ENCODE peak calls at places on chromosomes 7 and 10, in six cellular contexts. Q is choroid plexus epithelial cell, O is PC-9, T is tibial nerve, G is GM12864, D is endodermal cell. C is an unnamed sample.

GRCh38 chr7:93948873-93949272 is 27.3 kb downstream of the GNG11 start:
- DNase-seq in D (no peak), T (no peak), G (no peak), O (no peak), Q (no peak), C (no peak)

GRCh38 chr10:24256619-24257018 is 47.7 kb downstream of the KIAA1217 start:
- DNase-seq in D (no peak), Q (peak; percentile 28), G (no peak), T (no peak), O (no peak), C (no peak)

GRCh38 chr10:34835908-34836558 is 20.9 kb upstream of the PARD3 start:
- DNase-seq in T (no peak), D (no peak), O (no peak), G (peak; percentile 15), Q (no peak), C (peak; percentile 66)

GRCh38 chr7:75040512-75040911 is 33.1 kb downstream of the RCC1L start:
- DNase-seq in Q (no peak), O (no peak), T (no peak), G (no peak), D (no peak), C (no peak)

GRCh38 chr10:78779339-78779955 is 289.3 kb upstream of the ZMIZ1 start:
- DNase-seq in G (no peak), D (peak; percentile 30), Q (no peak), T (no peak), O (peak; percentile 73), C (no peak)

GRCh38 chr7:95776561-95777185 is 4.3 kb downstream of the DYNC1I1 start:
- DNase-seq in O (no peak), Q (no peak), D (no peak), T (no peak), G (no peak), C (no peak)

GRCh38 chr7:138079137-138079536 is 2.9 kb downstream of the AKR1D1 start:
- DNase-seq in D (no peak), G (no peak), O (no peak), Q (no peak), T (no peak), C (no peak)

GRCh38 chr7:10577866-10578374 is 395.8 kb upstream of the PHF14 start:
- DNase-seq in O (no peak), Q (no peak), D (no peak), G (no peak), T (no peak), C (no peak)

GRCh38 chr7:64888901-64889685 is 14.0 kb upstream of the ZNF273 start:
- DNase-seq in T (peak; percentile 17), D (peak; percentile 57), G (no peak), O (peak; percentile 7), Q (no peak), C (no peak)

GRCh38 chr10:16009736-16010259 is 149.5 kb upstream of the MINDY3 start:
- DNase-seq in Q (no peak), O (no peak), D (no peak), G (no peak), T (no peak), C (no peak)

GRCh38 chr10:127343831-127344230 is 147.4 kb upstream of the INSYN2A start:
- DNase-seq in O (no peak), G (no peak), Q (peak; percentile 7), T (no peak), D (no peak), C (no peak)

GRCh38 chr10:113924664-113925063 is 70.2 kb downstream of the NHLRC2 start:
- DNase-seq in D (no peak), O (no peak), Q (no peak), G (no peak), T (no peak), C (no peak)

GRCh38 chr10:25999295-25999981 is 65.4 kb downstream of the MYO3A start:
- DNase-seq in O (no peak), D (no peak), G (no peak), T (no peak), Q (no peak), C (no peak)

GRCh38 chr7:92904292-92905131 is 68.1 kb upstream of the CDK6 start:
- DNase-seq in D (peak; percentile 79), O (peak; percentile 88), T (no peak), Q (peak; percentile 96), G (peak; percentile 91), C (peak; percentile 82)

GRCh38 chr7:89123871-89124270 is 328.3 kb upstream of the TEX47 start:
- DNase-seq in Q (no peak), G (no peak), O (no peak), D (no peak), T (no peak), C (no peak)

DNA sequence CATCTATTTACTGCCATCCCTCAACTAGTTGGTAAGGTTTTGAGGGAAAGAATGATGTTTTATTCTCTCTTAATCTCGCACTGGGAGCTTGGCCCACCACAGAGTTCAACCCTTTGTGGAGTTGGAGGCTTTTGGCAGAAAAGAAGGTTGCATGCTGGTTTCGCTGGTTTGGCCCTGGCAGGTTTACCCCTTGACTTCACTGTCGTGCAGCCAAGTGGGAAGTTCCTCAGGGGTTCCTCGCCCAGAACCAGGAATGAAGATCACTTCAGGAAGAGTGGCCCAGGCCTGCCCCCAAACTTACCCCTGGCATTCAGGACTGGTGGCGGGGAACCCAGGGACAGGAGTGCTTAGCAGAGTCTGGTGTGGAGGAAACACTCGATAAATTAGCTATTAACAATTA is 103.1 kb upstream of the LYZL2 start:
- DNase-seq in T (no peak), Q (no peak), O (no peak), D (no peak), G (no peak), C (no peak)
- H3K4me3 ChIP-seq in T (no peak overlapping the region), Q (no peak overlapping the region), O (no peak overlapping the region), D (no peak overlapping the region), G (no peak overlapping the region), C (no peak overlapping the region)

DNA sequence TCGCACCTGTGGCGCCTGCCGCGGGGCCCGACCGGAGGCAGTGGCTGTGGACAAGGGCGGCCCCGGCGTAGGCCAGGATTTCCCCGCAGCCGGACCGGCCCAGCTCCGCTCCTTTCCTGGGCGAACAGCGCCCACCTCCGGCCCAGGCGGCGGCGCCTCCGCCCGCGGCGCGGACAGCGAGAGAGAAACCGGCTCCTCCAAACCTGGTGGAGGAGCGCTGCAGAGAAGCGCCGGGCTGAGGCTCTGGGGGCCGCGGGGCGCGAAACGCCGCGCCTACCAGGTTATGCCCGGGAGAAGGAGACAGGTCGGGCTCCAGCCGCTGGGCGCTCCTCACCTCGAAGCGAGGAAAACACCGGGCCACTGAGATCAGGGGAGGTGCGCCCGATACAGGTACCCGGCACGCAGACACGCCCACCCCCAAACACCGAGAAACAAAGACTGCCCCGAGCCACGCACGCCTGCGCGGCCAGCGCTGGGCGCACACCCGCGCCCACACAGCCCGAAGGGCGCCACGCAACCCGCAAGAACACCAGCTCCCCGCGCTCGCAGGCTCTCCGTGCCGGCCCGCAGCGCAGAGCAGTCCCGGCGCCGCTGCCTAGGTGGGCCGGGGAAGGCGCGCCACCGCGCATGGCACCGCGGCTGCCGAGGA is 3.3 kb downstream of the GRID1 start:
- DNase-seq in D (peak; percentile 92), G (no peak), Q (peak; percentile 29), T (no peak), O (peak; percentile 46), C (no peak)
- TF ChIP-seq CTCF in D (peak; percentile 82), G (peak; percentile 45), Q (peak; percentile 29), T (peak; percentile 50), O (no peak), C (peak; percentile 34)

DNA sequence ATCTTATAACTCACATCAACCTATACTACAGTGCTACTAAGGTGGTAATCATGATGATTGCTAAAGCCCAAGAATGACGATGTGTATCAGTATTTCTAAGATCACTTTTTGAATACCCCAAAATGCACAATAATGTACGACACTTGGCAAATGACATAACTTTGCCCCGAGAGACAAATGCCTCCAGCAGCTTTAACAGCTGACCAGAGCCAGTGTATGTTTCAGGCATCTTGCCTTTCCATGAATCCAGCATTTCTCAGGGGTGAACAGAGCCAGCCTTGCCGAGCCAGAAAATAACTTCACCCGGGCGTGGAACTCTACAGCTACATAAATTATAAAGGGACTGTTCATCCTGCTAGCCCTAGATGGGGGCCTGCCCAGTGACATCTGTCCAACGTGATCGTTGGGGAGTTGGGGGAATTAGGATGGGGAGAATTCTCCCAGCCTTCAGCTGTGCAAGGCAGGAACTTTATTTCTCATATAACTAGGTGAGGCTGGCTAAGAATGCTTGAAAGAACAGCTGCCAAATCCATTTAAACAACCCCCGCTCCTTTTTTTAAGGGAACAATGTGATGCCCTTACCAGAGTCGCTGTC is 1.7 kb downstream of the IGFBP3 start:
- DNase-seq in G (no peak), O (no peak), Q (no peak), D (no peak), T (no peak), C (no peak)
- H3K4me3 ChIP-seq in G (no peak overlapping the region), O (peak overlapping the region; percentile 84), Q (peak overlapping the region; percentile 55), D (peak overlapping the region; percentile 74), T (peak overlapping the region; percentile 34), C (no peak overlapping the region)

GRCh38 chr7:87507446-87507845 is 32.0 kb upstream of the ABCB4 start:
- DNase-seq in T (no peak), O (no peak), D (peak; percentile 66), Q (peak; percentile 5), G (no peak), C (no peak)
- TF ChIP-seq CTCF in T (no peak), O (peak; percentile 24), D (peak; percentile 75), Q (peak; percentile 19), G (no peak), C (no peak)

GRCh38 chr7:22338875-22339274 is 18.1 kb downstream of the RAPGEF5 start:
- DNase-seq in O (no peak), Q (no peak), T (no peak), G (no peak), D (no peak), C (no peak)
- H3K4me3 ChIP-seq in O (no peak overlapping the region), Q (no peak overlapping the region), T (no peak overlapping the region), G (no peak overlapping the region), D (no peak overlapping the region), C (no peak overlapping the region)

GRCh38 chr10:110872145-110872983 is 636 bp downstream of the PDCD4 start:
- DNase-seq in G (no peak), O (peak; percentile 30), D (peak; percentile 92), T (peak; percentile 78), Q (peak; percentile 94), C (peak; percentile 77)
- TF ChIP-seq CTCF in G (peak; percentile 21), O (no peak), D (peak; percentile 57), T (peak; percentile 43), Q (peak; percentile 56), C (peak; percentile 29)

GRCh38 chr10:11229893-11230292 is 212.2 kb downstream of the CELF2 start:
- DNase-seq in D (no peak), Q (no peak), G (no peak), T (no peak), O (no peak), C (no peak)

GRCh38 chr10:11224321-11224720 is 206.6 kb downstream of the CELF2 start:
- DNase-seq in D (no peak), Q (no peak), O (no peak), T (no peak), G (no peak), C (no peak)

GRCh38 chr10:11225935-11226334 is 208.3 kb downstream of the CELF2 start:
- DNase-seq in Q (no peak), O (no peak), T (no peak), D (no peak), G (no peak), C (peak; percentile 43)

GRCh38 chr10:11224792-11225448 is 207.2 kb downstream of the CELF2 start:
- DNase-seq in Q (no peak), G (no peak), D (no peak), T (no peak), O (no peak), C (no peak)

DNA sequence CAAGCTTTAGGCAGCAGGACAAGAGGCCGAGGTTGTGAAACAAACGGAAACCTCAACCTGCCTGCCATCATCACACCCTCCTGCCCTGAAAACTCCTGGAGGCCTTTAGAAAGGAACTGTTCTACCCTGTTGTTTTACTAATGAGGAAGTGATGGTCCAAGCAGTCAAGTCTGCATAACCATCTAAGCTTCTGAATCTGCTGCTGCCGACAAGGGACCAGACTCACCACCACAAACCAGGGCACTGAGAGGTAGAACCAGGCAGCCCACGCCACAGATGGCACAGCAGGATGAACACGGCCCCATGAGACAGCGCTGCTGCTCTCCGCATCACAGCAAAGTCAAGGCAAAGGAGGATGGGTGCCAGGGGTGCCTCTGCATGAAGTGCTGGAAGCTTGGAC is 209.4 kb downstream of the CELF2 start:
- DNase-seq in D (no peak), G (no peak), O (no peak), Q (no peak), T (no peak), C (peak; percentile 48)
- H3K4me3 ChIP-seq in D (no peak overlapping the region), G (no peak overlapping the region), O (no peak overlapping the region), Q (no peak overlapping the region), T (no peak overlapping the region), C (no peak overlapping the region)

C was measured in GM06990.